ENCODE peak calls at places on chromosomes 13 and 19, in ten cellular contexts. W is activated B cell treated with CpG ODN at 0.5 μM for 24 hours; O is lower lobe of right lung; M is cerebellar cortex; X is immature natural killer cell; H is RWPE1; A is A549; G is T-helper 17 cell; Z is stimulated activated CD8-positive, alpha-beta memory T cell treated with anti-CD3 and anti-CD28 coated beads, Interleukin-7, amount 100 ng/mL, for 1 hour; Q is astrocyte. E is an unnamed sample.

GRCh38 chr19:7888145-7888825 is at the start of gene LRRC8E:
- DNase-seq in G (no peak), Z (no peak), H (peak), M (no peak), W (no peak), Q (peak), O (peak), A (peak), X (no peak), E (no peak)

GRCh38 chr19:21269813-21270212 is 59.4 kb downstream of the ZNF708 start:
- DNase-seq in O (no peak), W (no peak), G (no peak), Z (no peak), H (no peak), Q (no peak), X (no peak), M (no peak), A (peak), E (no peak)

GRCh38 chr13:110156186-110157065 is 150.5 kb downstream of the COL4A1 start:
- DNase-seq in G (no peak), M (no peak), Q (peak), W (no peak), O (no peak), X (no peak), Z (no peak), A (no peak), H (no peak), E (no peak)

GRCh38 chr13:105365831-105366230 is 1169.6 kb downstream of the EFNB2 start:
- DNase-seq in M (no peak), W (no peak), X (no peak), Z (no peak), A (no peak), G (no peak), Q (no peak), O (no peak), H (no peak), E (no peak)

GRCh38 chr19:28635962-28636629 is 576.9 kb downstream of the UQCRFS1 start:
- DNase-seq in Z (no peak), X (no peak), O (no peak), A (no peak), W (no peak), H (no peak), M (no peak), G (no peak), Q (no peak), E (peak)

GRCh38 chr19:7434391-7434790 is 54.4 kb downstream of the PEX11G start:
- DNase-seq in Z (no peak), O (no peak), G (no peak), W (no peak), H (no peak), A (no peak), X (no peak), Q (no peak), M (no peak), E (no peak)

GRCh38 chr13:104318121-104318520 is 1251.9 kb upstream of the SLC10A2 start:
- DNase-seq in O (no peak), X (no peak), Z (no peak), W (no peak), G (no peak), Q (peak), H (no peak), A (no peak), M (peak), E (no peak)

GRCh38 chr13:86945596-86945995 is 725.6 kb upstream of the SLITRK5 start:
- DNase-seq in W (no peak), O (no peak), A (no peak), G (no peak), X (no peak), Z (no peak), Q (no peak), M (no peak), H (no peak), E (no peak)

GRCh38 chr19:11384778-11385129 is 640 bp upstream of the EPOR start:
- DNase-seq in X (no peak), M (no peak), W (no peak), H (no peak), Z (no peak), G (no peak), O (no peak), Q (no peak), A (no peak), E (no peak)

GRCh38 chr13:81104316-81104715 is 763.4 kb upstream of the SPRY2 start:
- DNase-seq in O (no peak), H (no peak), G (no peak), A (no peak), X (no peak), M (no peak), Z (no peak), Q (no peak), W (no peak), E (no peak)

GRCh38 chr13:106433066-106433465 is 102.4 kb downstream of the EFNB2 start:
- DNase-seq in G (no peak), Z (no peak), O (no peak), A (peak), M (no peak), X (no peak), Q (no peak), W (no peak), H (no peak), E (no peak)

GRCh38 chr19:14318873-14319272 is 62.4 kb upstream of the ADGRE5 start:
- DNase-seq in W (no peak), M (peak), G (no peak), A (no peak), Z (no peak), Q (no peak), H (no peak), O (peak), X (peak), E (no peak)

GRCh38 chr19:4971424-4971793 is 2.5 kb downstream of the KDM4B start:
- DNase-seq in M (peak), Q (no peak), G (no peak), Z (no peak), X (no peak), A (no peak), H (peak), W (no peak), O (no peak), E (no peak)

GRCh38 chr19:58356236-58356970 is 3.1 kb upstream of the A1BG start:
- DNase-seq in Z (no peak), O (peak), Q (no peak), M (no peak), A (no peak), X (peak), H (no peak), W (no peak), G (no peak), E (no peak)

GRCh38 chr19:7980168-7980567 is 25.3 kb downstream of the ELAVL1 start:
- DNase-seq in X (no peak), H (no peak), Z (no peak), Q (no peak), G (no peak), O (peak), A (no peak), W (no peak), M (no peak), E (no peak)

GRCh38 chr19:33703438-33703750 is 81.6 kb downstream of the CHST8 start:
- DNase-seq in A (no peak), Q (no peak), M (no peak), Z (no peak), H (no peak), X (no peak), O (no peak), G (no peak), W (no peak), E (no peak)

GRCh38 chr19:43847246-43847645 is 20.1 kb downstream of the ZNF283 start:
- DNase-seq in X (no peak), G (no peak), H (no peak), O (no peak), Q (no peak), M (no peak), W (no peak), A (peak), Z (no peak), E (no peak)

GRCh38 chr13:30576528-30576927 is 41.2 kb upstream of the USPL1 start:
- DNase-seq in A (no peak), H (peak), G (peak), Q (peak), O (no peak), W (no peak), Z (peak), M (no peak), X (no peak), E (no peak)

GRCh38 chr19:9971341-9971897 is 35.1 kb upstream of the OLFM2 start:
- DNase-seq in A (no peak), Z (no peak), W (no peak), O (no peak), X (peak), H (no peak), Q (no peak), M (no peak), G (no peak), E (no peak)

GRCh38 chr13:48251616-48252081 is 18.6 kb downstream of the ITM2B start:
- DNase-seq in W (no peak), X (no peak), G (no peak), Z (no peak), H (no peak), M (peak), Q (no peak), O (no peak), A (no peak), E (no peak)

GRCh38 chr19:51389143-51389542 is 1.2 kb downstream of the C19orf84 start:
- DNase-seq in O (no peak), X (no peak), G (no peak), Q (no peak), Z (no peak), W (no peak), A (no peak), H (no peak), M (no peak), E (no peak)

GRCh38 chr13:44088911-44089851 is 209.5 kb downstream of the LACC1 start:
- DNase-seq in W (no peak), G (no peak), O (no peak), X (peak), A (no peak), M (no peak), Z (no peak), Q (no peak), H (no peak), E (no peak)

GRCh38 chr13:25803626-25804025 is 248.2 kb downstream of the SHISA2 start:
- DNase-seq in X (no peak), M (peak), O (no peak), Q (no peak), Z (no peak), W (no peak), A (no peak), G (no peak), H (no peak), E (no peak)

GRCh38 chr19:7926021-7926726 is at the start of gene CTXN1:
- DNase-seq in G (peak), M (no peak), X (peak), Z (peak), Q (no peak), A (peak), O (peak), H (peak), W (peak), E (peak)

GRCh38 chr13:33319859-33320258 is 34.3 kb upstream of the STARD13 start:
- DNase-seq in X (no peak), M (no peak), O (no peak), H (no peak), Z (no peak), W (no peak), A (no peak), G (no peak), Q (no peak), E (no peak)

GRCh38 chr13:73220966-73221720 is 162.3 kb downstream of the KLF5 start:
- DNase-seq in G (no peak), M (no peak), O (no peak), Z (no peak), X (no peak), H (no peak), Q (no peak), W (no peak), A (peak), E (no peak)

GRCh38 chr13:66560189-66560588 is 669.9 kb downstream of the PCDH9 start:
- DNase-seq in G (no peak), H (no peak), Q (no peak), Z (no peak), O (no peak), A (peak), W (no peak), X (no peak), M (no peak), E (no peak)

GRCh38 chr13:37531054-37531453 is 67.5 kb downstream of the POSTN start:
- DNase-seq in O (no peak), A (no peak), Z (no peak), G (no peak), Q (peak), H (no peak), M (no peak), W (no peak), X (no peak), E (no peak)

GRCh38 chr13:43835701-43836100 is 43.8 kb downstream of the CCDC122 start:
- DNase-seq in M (no peak), W (no peak), G (no peak), O (no peak), A (no peak), H (no peak), Q (peak), X (peak), Z (no peak), E (no peak)

GRCh38 chr19:40623403-40624239 is 22.5 kb downstream of the LTBP4 start:
- DNase-seq in O (peak), X (no peak), H (peak), A (peak), M (peak), Q (peak), Z (no peak), G (no peak), W (no peak), E (no peak)

GRCh38 chr19:18253716-18254115 is 20.5 kb downstream of the IQCN start:
- DNase-seq in Z (no peak), O (peak), H (peak), Q (no peak), A (no peak), M (no peak), G (no peak), W (no peak), X (no peak), E (no peak)

GRCh38 chr13:39641645-39642044 is 13.8 kb upstream of the COG6 start:
- DNase-seq in W (no peak), M (no peak), X (no peak), G (no peak), Z (no peak), O (no peak), A (no peak), H (no peak), Q (no peak), E (no peak)

GRCh38 chr13:30446122-30446500 is 19.6 kb downstream of the HMGB1 start:
- DNase-seq in A (no peak), M (no peak), H (no peak), X (no peak), Q (no peak), W (no peak), O (no peak), G (no peak), Z (no peak), E (no peak)

GRCh38 chr19:49924004-49924880 is 4.8 kb upstream of the ATF5 start:
- DNase-seq in H (no peak), Q (no peak), O (no peak), W (peak), G (no peak), M (no peak), Z (no peak), A (no peak), X (no peak), E (no peak)

GRCh38 chr13:79490846-79491245 is 9.9 kb downstream of the NDFIP2 start:
- DNase-seq in M (no peak), Z (no peak), X (no peak), G (no peak), W (no peak), O (no peak), Q (no peak), H (no peak), A (no peak), E (no peak)

E was measured in nucleus accumbens.